ENCODE peak calls at places on chromosome 17, in seven cellular contexts. B, I, U, R, G, S and X are unnamed samples.

GRCh38 chr17:60314423-60314822 is 77.5 kb downstream of the USP32 start:
- DNase-seq in B (no peak), S (no peak), G (no peak), I (no peak), U (no peak), R (no peak), X (no peak)

GRCh38 chr17:61139219-61139618 is 260.4 kb upstream of the TBX2 start:
- DNase-seq in S (no peak), B (peak; percentile 88), U (no peak), I (peak; percentile 45), R (no peak), G (peak; percentile 68), X (no peak)

GRCh38 chr17:50765454-50766221 is 1.7 kb downstream of the ANKRD40CL start:
- DNase-seq in U (no peak), R (no peak), G (no peak), B (no peak), S (no peak), I (peak; percentile 77), X (no peak)

GRCh38 chr17:20026960-20027359 is 17.8 kb downstream of the SPECC1 start:
- DNase-seq in U (no peak), I (no peak), G (no peak), B (no peak), S (no peak), R (no peak), X (no peak)

GRCh38 chr17:77690271-77691161 is 268.0 kb upstream of the TNRC6C start:
- DNase-seq in U (no peak), B (no peak), R (peak; percentile 54), S (no peak), G (no peak), I (no peak), X (no peak)

GRCh38 chr17:44205962-44206824 is 6.5 kb upstream of the ATXN7L3 start:
- DNase-seq in S (no peak), I (no peak), B (no peak), R (no peak), G (no peak), U (no peak), X (no peak)

GRCh38 chr17:18166894-18167293 is 16.7 kb upstream of the ALKBH5 start:
- DNase-seq in S (no peak), I (no peak), B (no peak), U (no peak), R (no peak), G (no peak), X (no peak)

GRCh38 chr17:60964160-60964559 is 286.5 kb downstream of the BCAS3 start:
- DNase-seq in S (no peak), R (no peak), G (no peak), I (no peak), U (no peak), B (no peak), X (no peak)

GRCh38 chr17:77282524-77283515 is 142.1 kb downstream of the SEC14L1 start:
- DNase-seq in I (peak; percentile 66), B (peak; percentile 43), U (no peak), R (peak; percentile 73), G (no peak), S (no peak), X (no peak)

GRCh38 chr17:49195746-49196145 is 14.6 kb downstream of the GNGT2 start:
- DNase-seq in S (no peak), G (no peak), R (no peak), B (no peak), U (no peak), I (no peak), X (no peak)

GRCh38 chr17:76005263-76006149 is 4.9 kb downstream of the CDK3 start:
- DNase-seq in R (no peak), B (peak; percentile 63), G (no peak), S (peak; percentile 83), I (peak; percentile 90), U (peak; percentile 66), X (no peak)

GRCh38 chr17:58112970-58113631 is 29.9 kb downstream of the DYNLL2 start:
- DNase-seq in S (peak; percentile 78), I (peak; percentile 86), G (no peak), U (peak; percentile 65), R (peak; percentile 75), B (peak; percentile 60), X (peak; percentile 5)

GRCh38 chr17:47413872-47414271 is 90.1 kb downstream of the EFCAB13 start:
- DNase-seq in B (peak; percentile 15), G (no peak), R (no peak), U (no peak), I (no peak), S (no peak), X (no peak)

GRCh38 chr17:74452027-74452840 is 14.2 kb upstream of the CD300A start:
- DNase-seq in I (no peak), G (no peak), U (no peak), S (no peak), B (no peak), R (no peak), X (no peak)

GRCh38 chr17:74455025-74455585 is 11.3 kb upstream of the CD300A start:
- DNase-seq in I (peak; percentile 57), R (no peak), B (no peak), S (no peak), U (peak; percentile 36), G (no peak), X (no peak)

GRCh38 chr17:74454197-74455024 is 12.0 kb upstream of the CD300A start:
- DNase-seq in I (peak; percentile 94), G (peak; percentile 4), B (peak; percentile 29), S (peak; percentile 48), R (peak; percentile 96), U (peak; percentile 95), X (no peak)

GRCh38 chr17:74452841-74453661 is 13.4 kb upstream of the CD300A start:
- DNase-seq in I (no peak), R (no peak), S (no peak), G (no peak), U (no peak), B (no peak), X (no peak)

GRCh38 chr17:74453665-74454196 is 12.7 kb upstream of the CD300A start:
- DNase-seq in B (no peak), R (no peak), U (no peak), S (peak; percentile 98), G (no peak), I (no peak), X (no peak)
- H3K4me3 ChIP-seq in B (no peak overlapping the region), R (peak overlapping the region; percentile 50), U (peak overlapping the region; percentile 28), S (peak overlapping the region; percentile 44), G (no peak overlapping the region), I (peak overlapping the region; percentile 11), X (peak overlapping the region; percentile 27)

GRCh38 chr17:7548585-7549400 is at the start of gene TNFSF12:
- DNase-seq in G (no peak), B (peak; percentile 7), S (no peak), R (peak; percentile 88), I (peak; percentile 72), U (peak; percentile 83), X (no peak)
- TF ChIP-seq CTCF in G (no peak), B (peak; percentile 15), S (peak; percentile 19), R (peak; percentile 18), I (peak; percentile 11), U (no peak), X (no peak)

GRCh38 chr17:180380-181212 is 854 bp downstream of the DOC2B start:
- DNase-seq in U (peak; percentile 42), R (no peak), G (no peak), B (no peak), I (no peak), S (no peak), X (no peak)

GRCh38 chr17:181213-182163 is at the start of gene DOC2B:
- DNase-seq in B (peak; percentile 27), S (peak; percentile 80), I (peak; percentile 39), R (peak; percentile 77), U (peak; percentile 63), G (no peak), X (no peak)

GRCh38 chr17:178292-179065 is 3.0 kb downstream of the DOC2B start:
- DNase-seq in I (no peak), U (no peak), G (no peak), R (no peak), B (no peak), S (no peak), X (no peak)

GRCh38 chr17:179066-179432 is 2.4 kb downstream of the DOC2B start:
- DNase-seq in U (no peak), R (no peak), S (no peak), B (no peak), I (no peak), G (no peak), X (no peak)

GRCh38 chr17:179721-180379 is 1.6 kb downstream of the DOC2B start:
- DNase-seq in I (no peak), R (no peak), G (no peak), S (no peak), B (no peak), U (no peak), X (no peak)
- H3K4me3 ChIP-seq in I (no peak overlapping the region), R (peak overlapping the region; percentile 44), G (no peak overlapping the region), S (peak overlapping the region; percentile 58), B (no peak overlapping the region), U (peak overlapping the region; percentile 49), X (peak overlapping the region; percentile 62)

DNA sequence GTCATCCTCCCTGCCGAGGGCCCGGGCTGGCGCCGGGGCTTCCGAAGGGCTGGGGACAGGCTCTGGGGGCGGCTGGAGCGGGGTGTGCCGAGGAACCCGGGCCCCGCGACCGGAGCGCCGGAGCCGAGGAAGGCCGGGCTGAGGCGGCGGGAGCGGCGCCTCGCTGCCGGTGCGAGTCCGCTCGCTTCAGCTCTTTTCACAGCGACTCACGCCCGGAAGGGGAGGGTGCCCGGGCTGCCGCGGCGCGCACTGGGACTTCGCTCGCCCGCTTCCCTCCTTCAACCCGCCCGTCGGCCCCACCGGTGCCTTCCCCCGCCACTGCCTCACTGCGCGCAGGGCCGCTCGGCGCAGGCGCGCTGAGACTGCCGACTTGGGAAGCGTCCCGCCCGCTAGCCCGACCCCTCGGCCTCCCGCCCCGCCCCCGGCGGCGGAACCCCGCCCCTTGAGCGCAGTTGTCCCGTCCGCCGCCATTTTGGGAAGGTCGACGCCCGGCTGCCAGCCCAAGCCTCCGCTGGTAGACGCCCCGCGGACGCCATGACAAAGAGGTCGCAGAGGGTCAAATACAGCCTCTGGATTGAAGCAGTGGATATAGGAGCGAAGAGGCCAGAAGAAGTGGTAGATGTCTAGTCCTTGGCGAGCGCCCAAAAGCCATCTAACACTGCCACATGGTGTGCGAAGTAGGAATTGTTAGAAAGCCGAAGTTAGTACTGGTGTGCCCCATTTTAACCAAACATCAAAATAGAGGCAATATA is at the start of gene UBE2G1:
- DNase-seq in B (peak; percentile 95), U (peak; percentile 99), G (peak; percentile 90), R (peak; percentile 99), I (peak; percentile 99), S (peak; percentile 99), X (peak; percentile 79)
- TF ChIP-seq CTCF in B (peak; percentile 12), U (peak; percentile 21), G (peak; percentile 28), R (no peak), I (peak; percentile 11), S (peak; percentile 64), X (peak; percentile 39)